ENCODE peak calls at places on chromosomes 12 and 14, in nine cellular contexts. D is DMS79; I is C1 segment of cervical spinal cord; Q is frontal cortex; A is stimulated activated CD8-positive, alpha-beta memory T cell treated with anti-CD3 and anti-CD28 coated beads, Interleukin-15, amount 100 ng/mL, for 1 hour; B is globus pallidus; C is activated gamma-delta T cell treated with anti-CD3 and anti-CD28 coated beads, Interleukin-2, amount 50 U/mL, for 16 hours; K is GM12865; T is left ventricle myocardium inferior. U is an unnamed sample.

GRCh38 chr14:100540926-100541620 is 46.1 kb downstream of the BEGAIN start:
- DNase-seq in K (no peak), I (no peak), C (no peak), B (no peak), T (no peak), D (no peak), Q (no peak), A (no peak), U (peak; percentile 51)

GRCh38 chr14:102508774-102509743 is 517 bp downstream of the ANKRD9 start:
- DNase-seq in A (no peak), I (peak; percentile 39), B (no peak), D (no peak), K (no peak), Q (peak; percentile 81), T (peak; percentile 75), C (no peak), U (peak; percentile 88)

GRCh38 chr12:110563702-110564470 is 19.2 kb downstream of the PPTC7 start:
- DNase-seq in D (no peak), K (no peak), Q (no peak), A (no peak), T (no peak), I (no peak), C (no peak), B (no peak), U (no peak)

GRCh38 chr12:57904848-57905811 is 36.2 kb upstream of the ATP23 start:
- DNase-seq in C (peak; percentile 73), I (peak; percentile 70), Q (peak; percentile 77), K (peak; percentile 89), B (peak; percentile 84), D (peak; percentile 66), T (peak; percentile 81), A (peak; percentile 77), U (peak; percentile 87)

GRCh38 chr14:56881181-56881580 is 70.9 kb upstream of the OTX2 start:
- DNase-seq in I (no peak), B (no peak), K (no peak), Q (no peak), A (no peak), D (no peak), C (no peak), T (no peak), U (no peak)

GRCh38 chr12:62259311-62259992 is 752 bp upstream of the USP15 start:
- DNase-seq in D (no peak), A (no peak), I (no peak), K (peak; percentile 56), T (no peak), C (no peak), Q (peak; percentile 1), B (no peak), U (no peak)

GRCh38 chr14:52906141-52906601 is 44.7 kb downstream of the FERMT2 start:
- DNase-seq in Q (no peak), A (no peak), I (no peak), B (no peak), C (no peak), T (no peak), K (no peak), D (no peak), U (no peak)

GRCh38 chr14:102775855-102776760 is 1.1 kb upstream of the TRAF3 start:
- DNase-seq in A (no peak), D (no peak), T (no peak), I (no peak), K (peak; percentile 86), Q (peak; percentile 60), B (peak; percentile 31), C (no peak), U (peak; percentile 74)

GRCh38 chr14:29548948-29549370 is 378.7 kb downstream of the PRKD1 start:
- DNase-seq in Q (peak; percentile 48), T (no peak), I (no peak), C (no peak), D (peak; percentile 41), A (no peak), B (peak; percentile 81), K (peak; percentile 54), U (no peak)

GRCh38 chr12:122610911-122611310 is 83.9 kb downstream of the KNTC1 start:
- DNase-seq in K (no peak), Q (no peak), T (no peak), I (no peak), C (no peak), A (no peak), B (no peak), D (no peak), U (no peak)

GRCh38 chr12:113274848-113275247 is 53.6 kb downstream of the TPCN1 start:
- DNase-seq in I (no peak), B (no peak), C (no peak), K (no peak), Q (no peak), A (no peak), D (no peak), T (no peak), U (no peak)

GRCh38 chr12:63826002-63826585 is 18.4 kb upstream of the SRGAP1 start:
- DNase-seq in D (no peak), B (peak; percentile 54), T (no peak), K (peak; percentile 55), C (no peak), A (no peak), Q (peak; percentile 60), I (no peak), U (no peak)

GRCh38 chr12:123571343-123571813 is 13.0 kb upstream of the TMED2 start:
- DNase-seq in B (peak; percentile 24), K (no peak), C (no peak), T (peak; percentile 40), I (peak; percentile 0), A (no peak), D (no peak), Q (peak; percentile 18), U (peak; percentile 79)

GRCh38 chr14:79051009-79051710 is 881.0 kb downstream of the NRXN3 start:
- DNase-seq in B (no peak), T (no peak), D (no peak), A (no peak), I (no peak), K (no peak), C (no peak), Q (no peak), U (no peak)

GRCh38 chr12:121198949-121199348 is 11.0 kb upstream of the P2RX4 start:
- DNase-seq in D (no peak), T (no peak), B (no peak), Q (no peak), C (no peak), A (no peak), K (no peak), I (no peak), U (no peak)

GRCh38 chr12:62802981-62803380 is 132.0 kb downstream of the PPM1H start:
- DNase-seq in D (no peak), T (no peak), I (no peak), Q (no peak), C (no peak), K (no peak), B (peak; percentile 66), A (no peak), U (no peak)

GRCh38 chr12:122820838-122821271 is 14.4 kb upstream of the HIP1R start:
- DNase-seq in I (no peak), C (no peak), A (no peak), T (no peak), Q (no peak), D (no peak), B (no peak), K (peak; percentile 26), U (no peak)

GRCh38 chr12:19201653-19202052 is 72.1 kb downstream of the PLEKHA5 start:
- DNase-seq in T (no peak), D (no peak), K (no peak), I (no peak), Q (no peak), C (no peak), A (no peak), B (no peak), U (no peak)

GRCh38 chr14:58738189-58738836 is 100.6 kb downstream of the DACT1 start:
- DNase-seq in Q (no peak), B (no peak), C (no peak), D (no peak), I (no peak), A (no peak), T (no peak), K (no peak), U (no peak)